ENCODE peak calls at places on chromosomes 6 and 20, in ten cellular contexts. J, L, O, Q, N, E, T, A, X and F are unnamed samples.

GRCh38 chr20:34190679-34191090 is 50.5 kb upstream of the ASIP start:
- DNase-seq in J (peak; percentile 78), L (peak; percentile 70), O (peak; percentile 75), Q (peak; percentile 91), N (peak; percentile 58), E (peak; percentile 44), T (peak; percentile 68), A (peak; percentile 85), X (no peak), F (peak; percentile 71)

GRCh38 chr6:16337280-16337975 is 99.0 kb downstream of the GMPR start:
- DNase-seq in J (peak; percentile 93), L (peak; percentile 63), O (peak; percentile 95), Q (peak; percentile 100), N (no peak), E (no peak), T (peak; percentile 97), A (no peak), X (no peak), F (peak; percentile 73)

GRCh38 chr20:63234693-63235398 is 859 bp upstream of the BIRC7 start:
- DNase-seq in J (no peak), L (no peak), O (no peak), Q (no peak), N (no peak), E (no peak), T (no peak), A (peak; percentile 77), X (no peak), F (no peak)

GRCh38 chr6:96899019-96899418 is 1.3 kb upstream of the NDUFAF4 start:
- DNase-seq in J (no peak), L (no peak), O (no peak), Q (peak; percentile 76), N (no peak), E (no peak), T (no peak), A (peak; percentile 27), X (no peak), F (peak; percentile 78)

GRCh38 chr6:47740714-47741113 is 41.1 kb upstream of the OPN5 start:
- DNase-seq in J (no peak), L (no peak), O (no peak), Q (no peak), N (no peak), E (no peak), T (no peak), A (no peak), X (no peak), F (no peak)

GRCh38 chr6:170233304-170234205 is 57.3 kb downstream of the DLL1 start:
- DNase-seq in J (no peak), L (no peak), O (no peak), Q (no peak), N (no peak), E (no peak), T (no peak), A (no peak), X (no peak), F (no peak)

GRCh38 chr6:109010703-109011102 is 83.9 kb downstream of the SESN1 start:
- DNase-seq in J (no peak), L (no peak), O (no peak), Q (no peak), N (no peak), E (no peak), T (no peak), A (no peak), X (no peak), F (no peak)

GRCh38 chr20:14712302-14712739 is 374.9 kb upstream of the FLRT3 start:
- DNase-seq in J (peak; percentile 18), L (no peak), O (no peak), Q (peak; percentile 80), N (no peak), E (no peak), T (no peak), A (no peak), X (no peak), F (no peak)

GRCh38 chr6:110799181-110799580 is 16.1 kb downstream of the CDK19 start:
- DNase-seq in J (no peak), L (no peak), O (no peak), Q (no peak), N (no peak), E (no peak), T (no peak), A (no peak), X (no peak), F (no peak)

GRCh38 chr6:165098165-165098564 is 211.2 kb downstream of the C6orf118 start:
- DNase-seq in J (no peak), L (no peak), O (no peak), Q (no peak), N (no peak), E (no peak), T (no peak), A (no peak), X (no peak), F (no peak)

GRCh38 chr6:166466178-166467122 is 83.7 kb upstream of the MPC1 start:
- DNase-seq in J (peak; percentile 18), L (no peak), O (peak; percentile 32), Q (peak; percentile 98), N (no peak), E (no peak), T (peak; percentile 29), A (no peak), X (no peak), F (no peak)

GRCh38 chr6:135144678-135145508 is 36.2 kb upstream of the MYB start:
- DNase-seq in J (no peak), L (no peak), O (no peak), Q (peak; percentile 53), N (peak; percentile 34), E (no peak), T (no peak), A (no peak), X (no peak), F (no peak)

GRCh38 chr6:34531580-34532201 is 24.4 kb downstream of the SPDEF start:
- DNase-seq in J (peak; percentile 48), L (no peak), O (peak; percentile 93), Q (peak; percentile 31), N (peak; percentile 33), E (no peak), T (peak; percentile 67), A (peak; percentile 54), X (no peak), F (peak; percentile 51)

GRCh38 chr20:10609276-10609675 is 64.5 kb downstream of the JAG1 start:
- DNase-seq in J (peak; percentile 22), L (no peak), O (peak; percentile 60), Q (peak; percentile 92), N (no peak), E (no peak), T (peak; percentile 74), A (no peak), X (no peak), F (peak; percentile 26)

GRCh38 chr6:2432258-2432657 is 186.9 kb upstream of the GMDS start:
- DNase-seq in J (peak; percentile 80), L (no peak), O (no peak), Q (peak; percentile 87), N (no peak), E (no peak), T (no peak), A (no peak), X (no peak), F (no peak)

GRCh38 chr6:139172567-139172966 is 37.7 kb downstream of the HECA start:
- DNase-seq in J (no peak), L (no peak), O (no peak), Q (no peak), N (no peak), E (no peak), T (no peak), A (no peak), X (no peak), F (no peak)

GRCh38 chr6:141483561-141484061 is 649.1 kb upstream of the GJE1 start:
- DNase-seq in J (peak; percentile 61), L (no peak), O (no peak), Q (peak; percentile 93), N (peak; percentile 82), E (no peak), T (no peak), A (no peak), X (no peak), F (peak; percentile 43)
- TF ChIP-seq CTCF in J (no peak), L (no peak), O (no peak), Q (no peak), N (no peak), E (no peak), T (no peak), A (no peak), X (no peak), F (no peak)

GRCh38 chr6:41715779-41716515 is 19.5 kb downstream of the TFEB start:
- DNase-seq in J (no peak), L (no peak), O (peak; percentile 45), Q (no peak), N (no peak), E (no peak), T (no peak), A (no peak), X (no peak), F (no peak)
- TF ChIP-seq CTCF in J (no peak), L (no peak), O (no peak), Q (no peak), N (no peak), E (no peak), T (no peak), A (no peak), X (no peak), F (no peak)

DNA sequence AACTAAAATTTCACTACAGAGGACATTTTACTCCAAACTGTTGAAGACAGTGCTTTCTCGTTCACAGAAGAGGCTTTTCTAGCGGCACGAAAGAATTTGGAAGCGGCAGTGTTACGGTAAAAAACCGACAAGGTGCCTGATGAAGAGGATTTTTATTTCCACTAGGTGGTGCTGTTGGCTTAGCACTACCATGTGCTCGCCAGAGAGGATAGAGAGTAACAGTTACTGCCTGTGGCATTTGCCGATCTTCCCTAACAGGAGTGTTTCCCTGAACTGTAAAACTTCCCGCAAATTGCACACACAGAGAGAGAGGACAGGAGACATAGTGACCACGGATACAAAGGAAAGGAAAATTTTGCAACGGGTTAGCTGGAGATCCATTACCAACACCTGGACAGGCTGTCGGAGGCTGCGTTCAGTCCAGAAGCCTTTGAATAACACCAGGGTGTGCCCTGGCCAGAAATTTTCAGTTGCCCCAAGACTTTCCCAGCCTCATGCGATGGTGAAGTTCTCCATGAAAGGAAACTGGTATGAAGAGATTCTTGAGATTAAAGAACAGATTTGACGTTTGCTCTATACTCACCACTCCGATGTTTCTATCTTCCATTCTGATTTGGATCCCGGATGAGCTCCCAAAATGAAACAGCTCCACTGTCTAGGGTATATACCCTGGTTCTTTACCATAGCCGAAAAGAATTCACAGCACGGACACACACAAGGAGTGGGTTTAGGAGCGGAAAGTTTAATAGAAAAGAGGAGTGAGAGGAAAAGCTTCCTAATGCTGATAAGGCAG is 48.1 kb downstream of the HLA-DPB1 start:
- DNase-seq in J (no peak), L (no peak), O (no peak), Q (peak; percentile 47), N (peak; percentile 27), E (no peak), T (no peak), A (peak; percentile 73), X (no peak), F (peak; percentile 26)
- TF ChIP-seq CTCF in J (peak; percentile 20), L (no peak), O (peak; percentile 36), Q (peak; percentile 53), N (peak; percentile 66), E (peak; percentile 70), T (no peak), A (peak; percentile 79), X (no peak), F (no peak)

DNA sequence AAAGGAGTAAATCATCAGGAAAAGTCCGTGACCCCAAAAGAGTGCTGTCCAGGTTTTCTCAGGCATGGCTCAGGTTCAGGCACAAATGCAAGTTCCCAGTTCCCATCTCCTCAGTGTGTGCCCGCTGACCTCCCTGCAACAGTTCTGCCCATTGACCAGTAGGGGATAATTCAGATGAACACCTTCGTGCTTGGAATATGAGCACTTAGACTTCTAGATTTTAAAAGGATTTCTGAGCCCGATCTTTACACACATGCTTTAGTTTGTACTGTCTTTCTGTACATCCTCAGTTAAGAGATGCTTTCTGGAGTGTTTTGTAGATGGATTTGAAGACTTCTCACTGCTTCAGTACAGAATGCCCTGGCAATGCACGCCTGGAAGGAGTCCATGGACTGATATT is 239.7 kb upstream of the PLCB4 start:
- DNase-seq in J (no peak), L (no peak), O (no peak), Q (no peak), N (no peak), E (no peak), T (no peak), A (no peak), X (no peak), F (no peak)
- TF ChIP-seq CTCF in J (no peak), L (no peak), O (no peak), Q (no peak), N (no peak), E (no peak), T (no peak), A (peak; percentile 26), X (no peak), F (no peak)